ENCODE peak calls at places on chromosomes 12 and 14, in seven cellular contexts. N, P, A, Y, C, Z and O are unnamed samples.

GRCh38 chr14:31162910-31163649 is 44.5 kb downstream of the HECTD1 start:
- DNase-seq in N (no peak), P (no peak), A (no peak), Y (no peak), C (no peak), Z (no peak), O (no peak)

GRCh38 chr14:49463146-49463545 is 123.0 kb downstream of the RPS29 start:
- DNase-seq in N (no peak), P (no peak), A (no peak), Y (no peak), C (no peak), Z (no peak), O (no peak)

GRCh38 chr12:19263666-19264065 is 134.1 kb downstream of the PLEKHA5 start:
- DNase-seq in N (no peak), P (peak; percentile 44), A (no peak), Y (peak; percentile 7), C (no peak), Z (no peak), O (no peak)

GRCh38 chr12:15982471-15982870 is 71.3 kb downstream of the DERA start:
- DNase-seq in N (no peak), P (no peak), A (no peak), Y (peak; percentile 26), C (peak; percentile 18), Z (no peak), O (no peak)

GRCh38 chr12:112557954-112558630 is 139.3 kb downstream of the PTPN11 start:
- DNase-seq in N (no peak), P (no peak), A (no peak), Y (no peak), C (no peak), Z (no peak), O (no peak)

GRCh38 chr12:116194935-116195431 is 82.5 kb downstream of the MED13L start:
- DNase-seq in N (no peak), P (no peak), A (no peak), Y (no peak), C (peak; percentile 14), Z (no peak), O (no peak)

GRCh38 chr12:104215638-104216297 is at the start of gene TXNRD1:
- DNase-seq in N (peak; percentile 87), P (peak; percentile 67), A (peak; percentile 92), Y (peak; percentile 64), C (peak; percentile 94), Z (no peak), O (no peak)

GRCh38 chr12:131132118-131132892 is 178.6 kb downstream of the ADGRD1 start:
- DNase-seq in N (peak; percentile 70), P (peak; percentile 83), A (peak; percentile 85), Y (peak; percentile 55), C (peak; percentile 73), Z (peak; percentile 94), O (peak; percentile 52)

GRCh38 chr14:22391908-22392307 is 197.1 kb downstream of the DAD1 start:
- DNase-seq in N (peak; percentile 34), P (peak; percentile 64), A (peak; percentile 72), Y (peak; percentile 72), C (peak; percentile 67), Z (peak; percentile 68), O (peak; percentile 74)

GRCh38 chr14:29804481-29804880 is 123.2 kb downstream of the PRKD1 start:
- DNase-seq in N (no peak), P (no peak), A (no peak), Y (no peak), C (no peak), Z (no peak), O (no peak)

GRCh38 chr12:19710811-19711793 is 271.8 kb downstream of the AEBP2 start:
- DNase-seq in N (no peak), P (no peak), A (peak; percentile 82), Y (peak; percentile 5), C (peak; percentile 63), Z (no peak), O (no peak)

GRCh38 chr12:60176891-60177290 is 581.1 kb downstream of the SLC16A7 start:
- DNase-seq in N (no peak), P (no peak), A (no peak), Y (no peak), C (no peak), Z (no peak), O (no peak)

GRCh38 chr12:52873832-52874572 is 25.2 kb upstream of the KRT78 start:
- DNase-seq in N (peak; percentile 86), P (no peak), A (peak; percentile 93), Y (peak; percentile 89), C (peak; percentile 96), Z (peak; percentile 22), O (no peak)

GRCh38 chr12:100799770-100800169 is 5.2 kb downstream of the ANO4 start:
- DNase-seq in N (no peak), P (no peak), A (no peak), Y (no peak), C (no peak), Z (no peak), O (peak; percentile 9)

GRCh38 chr12:81758421-81759214 is 532 bp downstream of the PPFIA2 start:
- DNase-seq in N (peak; percentile 19), P (peak; percentile 26), A (peak; percentile 62), Y (peak; percentile 22), C (peak; percentile 5), Z (peak; percentile 25), O (peak; percentile 57)

GRCh38 chr14:61730756-61731373 is 31.4 kb upstream of the SNAPC1 start:
- DNase-seq in N (no peak), P (no peak), A (no peak), Y (no peak), C (no peak), Z (no peak), O (no peak)

GRCh38 chr14:93006484-93007128 is 83.7 kb downstream of the CHGA start:
- DNase-seq in N (no peak), P (no peak), A (no peak), Y (no peak), C (no peak), Z (no peak), O (no peak)

GRCh38 chr14:93008381-93008780 is 85.4 kb downstream of the CHGA start:
- DNase-seq in N (peak; percentile 63), P (no peak), A (peak; percentile 83), Y (no peak), C (no peak), Z (no peak), O (no peak)

GRCh38 chr14:93005135-93005813 is 82.3 kb downstream of the CHGA start:
- DNase-seq in N (no peak), P (no peak), A (no peak), Y (no peak), C (no peak), Z (no peak), O (no peak)

GRCh38 chr14:93005838-93006237 is 82.9 kb downstream of the CHGA start:
- DNase-seq in N (no peak), P (no peak), A (no peak), Y (no peak), C (no peak), Z (no peak), O (no peak)

GRCh38 chr14:93007225-93007997 is 84.5 kb downstream of the CHGA start:
- DNase-seq in N (no peak), P (no peak), A (peak; percentile 86), Y (peak; percentile 69), C (peak; percentile 24), Z (no peak), O (no peak)
- H3K27ac ChIP-seq in N (peak overlapping the region; percentile 87), P (no peak overlapping the region), A (peak overlapping the region; percentile 73), Y (no peak overlapping the region), C (peak overlapping the region; percentile 65), Z (no peak overlapping the region), O (peak overlapping the region; percentile 81)

GRCh38 chr14:65073605-65074201 is 28.6 kb downstream of the MAX start:
- DNase-seq in N (no peak), P (no peak), A (no peak), Y (no peak), C (no peak), Z (no peak), O (no peak)

GRCh38 chr14:65070710-65071033 is 31.6 kb downstream of the MAX start:
- DNase-seq in N (no peak), P (no peak), A (no peak), Y (no peak), C (no peak), Z (no peak), O (no peak)

GRCh38 chr14:65071544-65071943 is 30.8 kb downstream of the MAX start:
- DNase-seq in N (no peak), P (no peak), A (no peak), Y (no peak), C (no peak), Z (no peak), O (no peak)

GRCh38 chr14:65072937-65073336 is 29.4 kb downstream of the MAX start:
- DNase-seq in N (no peak), P (no peak), A (no peak), Y (no peak), C (no peak), Z (no peak), O (no peak)

GRCh38 chr14:65072256-65072655 is 30.1 kb downstream of the MAX start:
- DNase-seq in N (no peak), P (no peak), A (no peak), Y (no peak), C (no peak), Z (no peak), O (no peak)
- H3K27ac ChIP-seq in N (peak overlapping the region; percentile 84), P (no peak overlapping the region), A (no peak overlapping the region), Y (no peak overlapping the region), C (no peak overlapping the region), Z (no peak overlapping the region), O (no peak overlapping the region)

DNA sequence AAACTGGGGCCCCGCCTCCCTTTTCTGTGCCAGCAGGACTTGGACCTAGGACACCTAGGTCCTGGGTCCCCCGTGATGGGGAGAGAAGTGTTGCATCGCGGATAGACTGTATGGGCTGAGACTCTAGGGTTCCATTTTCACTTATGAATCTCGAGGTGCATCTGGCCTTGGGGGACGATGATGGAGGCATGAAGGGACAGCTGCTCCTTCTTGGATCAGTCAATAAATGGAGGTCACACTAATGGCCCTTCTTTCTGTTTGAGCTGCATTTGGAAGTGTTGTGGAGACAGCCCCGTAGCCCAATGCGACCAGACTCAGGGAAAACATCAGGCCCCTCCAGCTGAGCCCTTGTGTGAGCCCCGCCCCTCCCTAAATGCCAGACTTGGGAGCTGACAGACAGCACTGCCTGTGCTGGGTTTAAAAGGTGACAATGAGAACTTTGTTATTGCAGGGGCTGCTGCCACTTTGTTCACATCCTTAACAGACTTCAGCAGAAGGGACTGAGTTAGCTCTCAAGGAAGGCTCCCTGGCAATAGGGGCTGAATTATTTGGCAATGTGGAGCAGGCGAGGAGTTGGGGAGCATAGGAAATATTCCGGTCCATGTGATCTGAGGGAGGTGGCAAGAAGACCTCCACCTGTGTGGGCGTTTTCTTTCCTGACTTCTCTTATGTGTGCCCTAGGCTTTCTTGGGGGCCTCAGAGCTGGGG is 838 bp downstream of the DTX3 start:
- DNase-seq in N (no peak), P (no peak), A (no peak), Y (no peak), C (no peak), Z (no peak), O (no peak)
- H3K27ac ChIP-seq in N (peak overlapping the region; percentile 92), P (no peak overlapping the region), A (peak overlapping the region; percentile 99), Y (no peak overlapping the region), C (peak overlapping the region; percentile 97), Z (no peak overlapping the region), O (peak overlapping the region; percentile 97)

DNA sequence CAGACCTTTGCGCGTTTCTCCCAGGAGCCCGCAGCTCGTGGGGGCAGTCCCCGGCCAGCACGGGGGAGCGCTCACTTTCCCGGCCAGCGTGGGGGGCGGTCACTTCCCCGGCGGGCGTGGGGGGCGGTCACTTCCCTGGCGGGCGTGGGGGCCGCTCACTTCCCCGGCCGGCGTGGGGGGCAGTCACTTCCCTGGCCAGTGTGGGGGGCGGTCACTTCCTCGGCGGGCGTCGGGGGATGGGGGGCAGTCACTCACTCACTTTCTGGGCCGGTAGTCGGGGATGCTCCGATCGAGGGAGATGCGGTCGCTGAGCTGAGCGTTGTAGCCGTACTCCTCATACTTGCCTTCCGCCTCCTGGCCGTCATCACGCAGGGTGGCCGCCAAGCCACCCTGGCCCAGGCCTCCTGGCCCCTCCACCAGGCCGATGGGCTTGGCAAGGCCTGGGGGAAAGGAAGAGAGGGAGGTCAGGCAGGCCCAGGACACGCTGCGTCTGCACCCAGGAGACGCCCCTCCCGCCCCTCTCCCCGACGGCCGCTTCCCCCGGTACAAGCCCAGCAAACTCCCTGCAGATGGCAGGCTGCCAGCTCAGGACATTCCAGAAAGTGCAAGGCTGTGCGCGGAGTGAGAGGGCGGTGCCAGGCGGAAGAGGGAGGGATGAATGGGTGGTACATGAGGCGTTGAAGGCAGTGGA is 43.3 kb downstream of the GALNT9 start:
- DNase-seq in N (peak; percentile 56), P (no peak), A (peak; percentile 88), Y (peak; percentile 51), C (peak; percentile 56), Z (peak; percentile 34), O (no peak)
- H3K27ac ChIP-seq in N (no peak overlapping the region), P (no peak overlapping the region), A (no peak overlapping the region), Y (no peak overlapping the region), C (peak overlapping the region; percentile 80), Z (no peak overlapping the region), O (no peak overlapping the region)